ENCODE peak calls at places on chromosomes 6 and 20, in ten cellular contexts. G, E, F, Y, M, C, T, S, A and L are unnamed samples.

GRCh38 chr20:31608256-31608980 is 3.3 kb downstream of the ID1 start:
- DNase-seq in G (peak), E (peak), F (peak), Y (peak), M (peak), C (peak), T (peak), S (peak), A (peak), L (peak)

GRCh38 chr20:8309638-8310037 is 177.6 kb downstream of the PLCB1 start:
- DNase-seq in G (no peak), E (no peak), F (peak), Y (no peak), M (no peak), C (no peak), T (no peak), S (no peak), A (no peak), L (no peak)

GRCh38 chr6:150025201-150025917 is at the start of gene RAET1L:
- DNase-seq in G (no peak), E (peak), F (peak), Y (peak), M (no peak), C (peak), T (no peak), S (no peak), A (no peak), L (no peak)

GRCh38 chr6:111718990-111719389 is 113.3 kb upstream of the TRAF3IP2 start:
- DNase-seq in G (no peak), E (no peak), F (no peak), Y (no peak), M (no peak), C (no peak), T (no peak), S (no peak), A (no peak), L (no peak)

GRCh38 chr6:16873698-16874097 is 112.4 kb upstream of the ATXN1 start:
- DNase-seq in G (no peak), E (no peak), F (no peak), Y (no peak), M (no peak), C (no peak), T (no peak), S (no peak), A (no peak), L (no peak)

GRCh38 chr20:21027569-21027968 is 78.6 kb downstream of the LINC00237 start:
- DNase-seq in G (no peak), E (peak), F (peak), Y (no peak), M (peak), C (no peak), T (no peak), S (no peak), A (peak), L (no peak)

GRCh38 chr6:132304891-132305305 is 96.4 kb downstream of the MOXD1 start:
- DNase-seq in G (no peak), E (no peak), F (no peak), Y (no peak), M (no peak), C (no peak), T (no peak), S (no peak), A (no peak), L (peak)

GRCh38 chr6:41654433-41655020 is 16.3 kb downstream of the MDFI start:
- DNase-seq in G (no peak), E (no peak), F (no peak), Y (no peak), M (no peak), C (no peak), T (peak), S (no peak), A (no peak), L (peak)

GRCh38 chr6:43184268-43184985 is 2.4 kb downstream of the CUL9 start:
- DNase-seq in G (no peak), E (no peak), F (no peak), Y (no peak), M (no peak), C (no peak), T (peak), S (no peak), A (no peak), L (peak)

GRCh38 chr6:35503534-35503933 is 6.7 kb upstream of the TEAD3 start:
- DNase-seq in G (no peak), E (no peak), F (no peak), Y (no peak), M (no peak), C (no peak), T (no peak), S (no peak), A (no peak), L (no peak)

GRCh38 chr6:35499372-35499771 is 2.5 kb upstream of the TEAD3 start:
- DNase-seq in G (no peak), E (no peak), F (no peak), Y (no peak), M (no peak), C (no peak), T (no peak), S (no peak), A (no peak), L (no peak)

GRCh38 chr6:35498407-35499045 is 1.6 kb upstream of the TEAD3 start:
- DNase-seq in G (no peak), E (no peak), F (no peak), Y (no peak), M (no peak), C (no peak), T (no peak), S (no peak), A (no peak), L (no peak)

GRCh38 chr6:35501784-35502183 is 4.9 kb upstream of the TEAD3 start:
- DNase-seq in G (no peak), E (no peak), F (no peak), Y (no peak), M (no peak), C (no peak), T (no peak), S (no peak), A (no peak), L (no peak)

GRCh38 chr6:35500782-35501181 is 3.9 kb upstream of the TEAD3 start:
- DNase-seq in G (no peak), E (no peak), F (no peak), Y (no peak), M (no peak), C (no peak), T (no peak), S (no peak), A (peak), L (no peak)
- TF ChIP-seq POLR2AphosphoS5 in G (no peak), E (no peak), F (no peak), Y (no peak), M (no peak), C (no peak), T (no peak), S (no peak), A (no peak), L (no peak)

GRCh38 chr6:141421378-141421777 is 711.3 kb upstream of the GJE1 start:
- DNase-seq in G (no peak), E (peak), F (no peak), Y (peak), M (no peak), C (no peak), T (no peak), S (no peak), A (no peak), L (no peak)

GRCh38 chr6:141426400-141426980 is 706.2 kb upstream of the GJE1 start:
- DNase-seq in G (no peak), E (no peak), F (no peak), Y (no peak), M (no peak), C (no peak), T (no peak), S (no peak), A (no peak), L (no peak)
- TF ChIP-seq CTCF in G (no peak), E (peak), F (no peak), Y (no peak), M (no peak), C (no peak), T (no peak), S (no peak), A (no peak), L (no peak)

DNA sequence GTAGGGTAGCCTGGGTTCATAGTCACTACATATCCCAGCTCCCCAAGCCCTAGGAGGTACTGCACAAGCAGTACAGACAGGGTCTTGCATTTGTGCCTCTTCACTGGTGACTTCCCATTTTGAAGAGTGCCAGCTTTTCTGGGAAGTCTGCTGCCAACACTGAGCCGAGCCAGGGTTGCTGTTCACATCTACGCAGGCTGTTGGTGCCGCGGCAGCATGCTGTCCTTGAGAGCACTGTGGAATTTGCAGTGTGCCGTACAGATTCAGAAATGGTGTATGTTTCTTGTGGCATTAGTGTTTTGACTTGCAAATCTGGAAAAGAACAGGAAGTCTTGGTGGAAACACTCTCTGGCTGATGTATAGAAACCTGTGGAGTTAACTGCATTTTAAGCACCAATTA is 67.5 kb downstream of the JARID2 start:
- DNase-seq in G (no peak), E (no peak), F (no peak), Y (no peak), M (peak), C (no peak), T (no peak), S (no peak), A (no peak), L (no peak)
- TF ChIP-seq POLR2AphosphoS5 in G (no peak), E (no peak), F (no peak), Y (no peak), M (no peak), C (no peak), T (no peak), S (no peak), A (no peak), L (no peak)

GRCh38 chr20:25468126-25469075 is 60.9 kb downstream of the GINS1 start:
- DNase-seq in G (no peak), E (no peak), F (no peak), Y (no peak), M (no peak), C (no peak), T (peak), S (no peak), A (no peak), L (peak)

GRCh38 chr20:25471020-25471419 is 63.5 kb downstream of the GINS1 start:
- DNase-seq in G (no peak), E (no peak), F (no peak), Y (no peak), M (no peak), C (no peak), T (peak), S (no peak), A (no peak), L (peak)

GRCh38 chr20:25467441-25467840 is 60.0 kb downstream of the GINS1 start:
- DNase-seq in G (no peak), E (no peak), F (no peak), Y (no peak), M (no peak), C (no peak), T (no peak), S (no peak), A (no peak), L (peak)

GRCh38 chr20:25469558-25469957 is 62.1 kb downstream of the GINS1 start:
- DNase-seq in G (no peak), E (no peak), F (no peak), Y (no peak), M (no peak), C (no peak), T (peak), S (no peak), A (no peak), L (no peak)

GRCh38 chr20:25470045-25470444 is 62.6 kb downstream of the GINS1 start:
- DNase-seq in G (no peak), E (peak), F (peak), Y (peak), M (peak), C (peak), T (peak), S (no peak), A (peak), L (peak)
- TF ChIP-seq CTCF in G (peak), E (peak), F (peak), Y (peak), M (peak), C (peak), T (peak), S (no peak), A (peak), L (no peak)

GRCh38 chr6:57177545-57178225 is 5.6 kb downstream of the BAG2 start:
- DNase-seq in G (peak), E (no peak), F (no peak), Y (no peak), M (no peak), C (peak), T (no peak), S (no peak), A (no peak), L (peak)

GRCh38 chr6:57173056-57173885 is 1.1 kb downstream of the BAG2 start:
- DNase-seq in G (no peak), E (no peak), F (peak), Y (no peak), M (peak), C (peak), T (peak), S (no peak), A (peak), L (no peak)

GRCh38 chr6:57173886-57174510 is 1.9 kb downstream of the BAG2 start:
- DNase-seq in G (no peak), E (peak), F (peak), Y (peak), M (no peak), C (no peak), T (no peak), S (no peak), A (peak), L (no peak)

GRCh38 chr6:57174511-57174907 is 2.4 kb downstream of the BAG2 start:
- DNase-seq in G (no peak), E (no peak), F (no peak), Y (no peak), M (no peak), C (no peak), T (no peak), S (no peak), A (no peak), L (no peak)

DNA sequence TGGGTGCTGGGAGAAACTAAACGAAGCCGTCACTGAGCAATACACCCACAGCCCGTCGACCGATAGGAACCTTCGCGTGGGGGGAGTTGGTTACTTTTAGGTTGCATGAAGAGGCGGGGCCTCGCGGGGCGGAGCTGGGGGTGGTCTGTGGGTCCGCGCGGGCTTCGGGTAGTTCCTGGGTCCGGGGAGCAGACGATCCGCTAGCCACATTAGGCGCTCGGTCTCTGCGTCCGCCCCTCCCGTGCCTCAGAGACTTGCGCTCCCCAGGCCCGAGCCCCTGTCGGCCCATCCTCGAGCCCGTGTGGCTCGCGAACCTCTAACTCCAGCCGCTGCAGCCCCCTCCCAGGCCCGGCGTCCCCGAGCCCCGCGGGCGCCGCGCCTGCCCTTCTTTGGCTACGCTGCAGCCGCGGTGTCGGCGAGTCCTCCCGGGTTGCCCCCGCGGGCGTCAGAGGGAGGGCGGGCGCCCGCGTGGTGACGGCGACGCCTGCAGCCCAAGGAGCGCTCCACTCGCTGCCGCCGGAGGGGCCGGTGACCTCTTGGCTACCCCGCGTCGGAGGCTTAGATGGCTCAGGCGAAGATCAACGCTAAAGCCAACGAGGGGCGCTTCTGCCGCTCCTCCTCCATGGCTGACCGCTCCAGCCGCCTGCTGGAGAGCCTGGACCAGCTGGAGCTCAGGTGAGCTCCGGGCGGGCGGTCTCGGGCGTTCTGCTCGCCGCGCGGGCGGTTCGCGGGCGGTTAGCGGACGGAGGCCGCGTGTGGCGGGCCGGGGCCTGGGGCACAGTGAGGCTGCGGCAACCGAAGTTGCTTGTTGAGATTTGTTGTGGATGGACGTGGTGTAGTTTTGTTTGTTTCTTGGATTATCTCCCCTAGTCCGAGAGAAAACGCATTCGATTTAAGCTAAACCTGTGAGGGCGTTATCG is at the start of gene BAG2:
- DNase-seq in G (peak), E (peak), F (peak), Y (peak), M (peak), C (peak), T (peak), S (peak), A (peak), L (peak)
- TF ChIP-seq POLR2AphosphoS5 in G (no peak), E (peak), F (peak), Y (peak), M (peak), C (peak), T (peak), S (peak), A (peak), L (peak)